ENCODE peak calls at places on chromosomes 3 and 15, in ten cellular contexts. F, E, P, O, Y, X, M, J, Z and G are unnamed samples.

GRCh38 chr3:70744536-70744935 is 432.1 kb upstream of the MDFIC2 start:
- DNase-seq in F (no peak), E (no peak), P (peak), O (peak), Y (no peak), X (no peak), M (no peak), J (peak), Z (no peak), G (no peak)

GRCh38 chr15:33908396-33908795 is 59.9 kb upstream of the CHRM5 start:
- DNase-seq in F (no peak), E (no peak), P (no peak), O (peak), Y (no peak), X (no peak), M (no peak), J (peak), Z (no peak), G (no peak)

GRCh38 chr3:98843301-98843959 is 58.1 kb downstream of the DCBLD2 start:
- DNase-seq in F (no peak), E (no peak), P (no peak), O (peak), Y (no peak), X (no peak), M (no peak), J (peak), Z (no peak), G (no peak)

GRCh38 chr15:60589253-60589652 is 110.3 kb upstream of the ICE2 start:
- DNase-seq in F (peak), E (no peak), P (no peak), O (no peak), Y (no peak), X (no peak), M (no peak), J (no peak), Z (no peak), G (no peak)

GRCh38 chr3:183158552-183159006 is 4.0 kb downstream of the LAMP3 start:
- DNase-seq in F (no peak), E (no peak), P (no peak), O (no peak), Y (no peak), X (peak), M (no peak), J (peak), Z (no peak), G (peak)

GRCh38 chr3:102378216-102378615 is 56.6 kb upstream of the ZPLD1 start:
- DNase-seq in F (no peak), E (no peak), P (no peak), O (no peak), Y (no peak), X (no peak), M (no peak), J (no peak), Z (no peak), G (no peak)

GRCh38 chr15:77107068-77107467 is 36.2 kb upstream of the TSPAN3 start:
- DNase-seq in F (no peak), E (peak), P (no peak), O (peak), Y (no peak), X (no peak), M (no peak), J (no peak), Z (no peak), G (no peak)

GRCh38 chr3:8712045-8712870 is 21.3 kb upstream of the CAV3 start:
- DNase-seq in F (no peak), E (peak), P (peak), O (peak), Y (no peak), X (no peak), M (no peak), J (peak), Z (no peak), G (peak)

GRCh38 chr3:62211675-62212429 is 161.5 kb downstream of the FEZF2 start:
- DNase-seq in F (no peak), E (no peak), P (no peak), O (no peak), Y (no peak), X (no peak), M (no peak), J (no peak), Z (no peak), G (no peak)

GRCh38 chr3:33006571-33007286 is 55.3 kb downstream of the CCR4 start:
- DNase-seq in F (no peak), E (no peak), P (no peak), O (peak), Y (no peak), X (no peak), M (no peak), J (no peak), Z (no peak), G (no peak)

GRCh38 chr15:64455951-64456350 is 4.4 kb upstream of the ZNF609 start:
- DNase-seq in F (no peak), E (no peak), P (no peak), O (no peak), Y (no peak), X (no peak), M (no peak), J (no peak), Z (no peak), G (no peak)